ENCODE peak calls at places on chromosome 19, in five cellular contexts. Z is MM.1S, D is mammary epithelial cell, V is OCI-LY7, W is hepatocyte. B is an unnamed sample.
A peak's percentile ranks its signal among the peaks of the same experiment; 100 is the strongest.

GRCh38 chr19:18415177-18415867 is 3.9 kb upstream of the SSBP4 start:
- DNase-seq in Z (no peak), D (no peak), W (peak; percentile 70), V (no peak), B (peak; percentile 94)

GRCh38 chr19:33349319-33350289 is 23.9 kb upstream of the CEBPG start:
- DNase-seq in D (peak; percentile 44), W (no peak), V (no peak), Z (no peak), B (no peak)

GRCh38 chr19:38321646-38322323 is 2.1 kb downstream of the KCNK6 start:
- DNase-seq in V (no peak), W (peak; percentile 69), D (peak; percentile 88), Z (no peak), B (peak; percentile 95)

GRCh38 chr19:37907735-37908066 is 693 bp downstream of the SIPA1L3 start:
- DNase-seq in V (no peak), W (no peak), Z (no peak), D (no peak), B (peak; percentile 76)

GRCh38 chr19:40461669-40462221 is 3.8 kb downstream of the BLVRB start:
- DNase-seq in Z (no peak), D (no peak), W (no peak), V (peak; percentile 91), B (peak; percentile 53)

GRCh38 chr19:16326401-16327130 is 1.9 kb downstream of the KLF2 start:
- DNase-seq in Z (peak; percentile 84), W (no peak), V (peak; percentile 57), D (no peak), B (peak; percentile 93)

GRCh38 chr19:42658148-42658547 is 63.4 kb upstream of the CEACAM8 start:
- DNase-seq in Z (no peak), V (no peak), W (no peak), D (no peak), B (no peak)

GRCh38 chr19:51366999-51367564 is 894 bp upstream of the ETFB start:
- DNase-seq in W (peak; percentile 51), V (peak; percentile 68), Z (no peak), D (no peak), B (peak; percentile 62)

GRCh38 chr19:39613597-39613996 is 11.3 kb downstream of the LGALS13 start:
- DNase-seq in W (no peak), Z (no peak), D (no peak), V (no peak), B (no peak)

GRCh38 chr19:29643361-29643935 is 21.8 kb upstream of the PLEKHF1 start:
- DNase-seq in D (no peak), V (no peak), Z (no peak), W (no peak), B (no peak)

GRCh38 chr19:17294051-17294891 is 9.0 kb downstream of the ABHD8 start:
- DNase-seq in V (peak; percentile 79), D (no peak), W (no peak), Z (peak; percentile 20), B (peak; percentile 88)

GRCh38 chr19:58474291-58474996 is 1.7 kb upstream of the ZNF446 start:
- DNase-seq in W (no peak), V (no peak), D (no peak), Z (no peak), B (peak; percentile 96)

GRCh38 chr19:17333611-17334413 is 843 bp downstream of the ANO8 start:
- DNase-seq in D (peak; percentile 80), W (peak; percentile 54), V (peak; percentile 47), Z (peak; percentile 43), B (peak; percentile 100)

GRCh38 chr19:41934849-41935374 is 6.7 kb upstream of the ERFL start:
- DNase-seq in Z (peak; percentile 55), D (peak; percentile 44), W (peak; percentile 82), V (peak; percentile 85), B (peak; percentile 98)

GRCh38 chr19:54151362-54152035 is 8.0 kb downstream of the LENG1 start:
- DNase-seq in Z (no peak), D (no peak), W (no peak), V (no peak), B (no peak)

GRCh38 chr19:35141627-35142401 is 1.2 kb upstream of the FXYD7 start:
- DNase-seq in Z (no peak), V (peak; percentile 45), W (no peak), D (no peak), B (peak; percentile 60)

GRCh38 chr19:4669723-4670480 is at the start of gene MYDGF:
- DNase-seq in D (peak; percentile 81), V (peak; percentile 93), Z (peak; percentile 96), W (peak; percentile 97), B (peak; percentile 100)

GRCh38 chr19:13017306-13018036 is 22.2 kb downstream of the NFIX start:
- DNase-seq in W (no peak), D (peak; percentile 43), Z (no peak), V (no peak), B (peak; percentile 73)

GRCh38 chr19:18167975-18168645 is 5.5 kb upstream of the IFI30 start:
- DNase-seq in Z (peak; percentile 55), W (peak; percentile 63), V (peak; percentile 78), D (no peak), B (peak; percentile 99)

GRCh38 chr19:18697680-18698079 is 14.2 kb downstream of the CRTC1 start:
- DNase-seq in W (no peak), Z (no peak), D (no peak), V (peak; percentile 7), B (peak; percentile 29)

GRCh38 chr19:35442091-35442490 is 6.0 kb upstream of the FFAR2 start:
- DNase-seq in W (no peak), D (no peak), V (no peak), Z (no peak), B (no peak)

GRCh38 chr19:33809960-33810359 is 13.3 kb downstream of the KCTD15 start:
- DNase-seq in Z (no peak), V (no peak), D (no peak), W (no peak), B (peak; percentile 95)

GRCh38 chr19:55446060-55446459 is 3.0 kb upstream of the SHISA7 start:
- DNase-seq in W (no peak), Z (no peak), V (no peak), D (peak; percentile 96), B (peak; percentile 32)

DNA sequence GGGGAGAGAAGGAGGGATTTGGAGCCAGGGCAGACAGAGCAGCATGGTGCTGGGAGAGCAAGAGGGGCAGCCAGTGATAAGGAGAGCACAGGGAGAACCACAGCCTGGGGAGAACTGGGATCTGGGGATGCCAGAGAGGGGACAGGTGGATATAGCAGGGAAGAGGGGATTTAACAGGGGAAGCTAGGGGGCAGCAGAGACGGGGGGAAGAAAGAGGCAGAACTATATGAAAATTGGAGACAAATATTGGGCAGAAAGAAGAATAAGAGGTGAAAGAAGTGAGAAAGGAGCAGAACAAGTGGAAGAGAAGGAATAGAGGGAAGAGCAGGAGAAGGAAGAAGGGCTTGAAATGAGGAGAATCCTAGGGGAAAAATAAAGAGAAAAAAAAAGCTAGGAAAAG is 6.5 kb upstream of the ZNF528 start:
- DNase-seq in V (no peak), D (no peak), W (no peak), Z (no peak), B (no peak)
- H2AFZ ChIP-seq in V (no peak overlapping the region), D (no peak overlapping the region), W (no peak overlapping the region), Z (no peak overlapping the region), B (no peak overlapping the region)

DNA sequence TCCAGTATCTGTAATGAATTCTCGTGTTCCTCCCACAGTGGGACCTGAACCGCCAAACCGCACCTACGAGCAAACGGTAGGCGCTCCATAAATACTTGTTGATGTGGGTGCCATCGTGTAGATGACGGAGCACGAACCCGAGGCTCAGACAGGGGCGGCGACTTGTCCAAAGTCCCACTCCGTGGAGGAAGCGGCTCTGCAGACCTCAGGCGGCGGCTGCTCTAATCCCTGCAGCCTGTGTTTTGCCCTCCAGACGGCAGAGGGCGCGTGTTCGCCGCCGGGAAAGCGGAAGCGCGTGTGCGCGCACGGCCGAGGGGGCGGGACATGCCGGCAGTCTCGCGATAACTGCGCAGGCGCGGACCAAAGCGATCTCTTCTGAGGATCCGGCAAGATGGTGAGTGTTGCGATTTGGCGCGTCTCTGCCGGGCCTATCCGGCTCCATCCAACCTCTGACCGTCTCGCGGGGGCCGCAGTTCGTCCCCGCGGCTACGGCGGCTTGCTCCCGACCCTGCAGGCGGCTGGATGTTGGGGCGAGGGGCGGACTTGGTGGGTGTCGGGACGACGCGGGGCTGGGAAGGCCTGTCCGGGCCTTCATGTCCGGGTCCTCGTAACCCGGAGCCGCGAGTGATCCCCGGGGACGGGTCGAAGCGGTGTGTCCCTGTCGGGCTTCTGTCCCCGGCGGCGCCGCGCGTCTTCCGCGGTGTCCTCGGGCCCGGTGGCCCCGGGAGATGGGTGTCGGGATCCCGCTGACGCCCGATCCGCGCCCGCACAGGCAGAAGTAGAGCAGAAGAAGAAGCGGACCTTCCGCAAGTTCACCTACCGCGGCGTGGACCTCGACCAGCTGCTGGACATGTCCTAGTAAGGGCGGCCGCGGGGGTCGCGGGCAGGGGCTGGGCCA is at the start of gene RPS15:
- DNase-seq in V (peak; percentile 97), W (peak; percentile 98), D (peak; percentile 91), Z (peak; percentile 98), B (peak; percentile 100)
- H2AFZ ChIP-seq in V (peak within 1 kb of the TSS; percentile 54), W (peak within 1 kb of the TSS; percentile 22), D (peak within 1 kb of the TSS; percentile 38), Z (peak within 1 kb of the TSS; percentile 20), B (peak within 1 kb of the TSS; percentile 77)

GRCh38 chr19:10420444-10421239 is at the start of gene PDE4A:
- DNase-seq in W (peak; percentile 45), V (peak; percentile 89), D (peak; percentile 43), Z (peak; percentile 78), B (peak; percentile 94)

GRCh38 chr19:10422846-10423245 is 2.5 kb downstream of the PDE4A start:
- DNase-seq in V (no peak), Z (no peak), W (no peak), D (no peak), B (peak; percentile 92)

GRCh38 chr19:10421981-10422461 is 1.7 kb downstream of the PDE4A start:
- DNase-seq in Z (no peak), V (peak; percentile 62), D (no peak), W (peak; percentile 2), B (peak; percentile 72)

GRCh38 chr19:10419646-10420443 is 493 bp upstream of the PDE4A start:
- DNase-seq in V (peak; percentile 97), Z (peak; percentile 93), W (peak; percentile 28), D (peak; percentile 51), B (peak; percentile 95)

GRCh38 chr19:10421240-10421948 is 1.1 kb downstream of the PDE4A start:
- DNase-seq in D (no peak), V (peak; percentile 63), Z (no peak), W (no peak), B (peak; percentile 84)
- H2AFZ ChIP-seq in D (no peak overlapping the region), V (no peak overlapping the region), Z (peak overlapping the region; percentile 46), W (no peak overlapping the region), B (no peak overlapping the region)

GRCh38 chr19:8355631-8356402 is 8.1 kb upstream of the ANGPTL4 start:
- DNase-seq in V (no peak), D (peak; percentile 98), W (peak; percentile 53), Z (no peak), B (peak; percentile 92)

GRCh38 chr19:8357007-8357521 is 6.9 kb upstream of the ANGPTL4 start:
- DNase-seq in Z (no peak), V (no peak), W (peak; percentile 21), D (no peak), B (no peak)

DNA sequence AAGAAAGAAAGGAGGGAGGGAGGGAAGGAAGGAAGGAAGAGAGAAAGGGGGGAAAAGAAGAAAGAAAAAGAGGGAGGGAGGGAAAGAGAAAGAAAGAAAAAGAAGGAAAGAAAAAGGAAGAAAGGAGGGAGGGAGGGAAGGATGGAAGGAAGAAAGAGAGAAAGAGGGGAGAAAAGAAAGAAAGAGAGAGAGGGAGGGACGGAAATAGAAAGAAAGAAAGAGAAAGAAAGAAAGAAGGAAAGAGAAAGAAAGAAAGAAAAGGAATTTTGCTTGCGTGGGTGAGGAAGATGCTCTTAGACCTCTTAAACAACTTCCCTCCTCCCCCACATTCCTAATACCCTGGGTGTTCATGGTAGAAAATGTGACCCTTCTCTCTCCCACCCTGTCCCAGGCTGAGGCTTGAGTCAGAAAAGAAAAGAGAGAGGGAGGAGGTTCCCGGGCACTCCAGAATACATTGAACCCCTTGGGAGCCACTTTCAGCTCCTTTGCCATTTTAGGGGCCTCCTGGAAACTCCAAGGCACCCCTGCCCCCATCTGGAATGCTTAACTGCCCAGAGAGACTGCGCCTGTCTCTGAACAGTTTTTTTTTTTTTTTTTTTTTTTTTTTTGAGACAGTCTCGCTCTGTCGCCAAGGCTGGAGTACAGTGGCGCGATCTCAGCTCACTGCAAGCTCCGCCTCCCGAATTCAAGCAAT is 9.2 kb upstream of the KANK3 start:
- DNase-seq in W (no peak), V (no peak), D (no peak), Z (no peak), B (peak; percentile 85)
- H2AFZ ChIP-seq in W (no peak overlapping the region), V (no peak overlapping the region), D (peak overlapping the region; percentile 61), Z (no peak overlapping the region), B (peak overlapping the region; percentile 62)

B was measured in osteoblast.